ENCODE peak calls at places on chromosome 12, in five cellular contexts. N is HuH-7, J is psoas muscle, I is HT1080, B is GM04503. V is an unnamed sample.

GRCh38 chr12:96368233-96368632 is 32.0 kb downstream of the CDK17 start:
- DNase-seq in N (no peak), J (no peak), I (no peak), B (no peak), V (no peak)

GRCh38 chr12:124497658-124498057 is 69.8 kb downstream of the NCOR2 start:
- DNase-seq in N (no peak), J (peak; percentile 82), I (no peak), B (peak; percentile 77), V (peak; percentile 78)

GRCh38 chr12:34298176-34298970 is 276.1 kb downstream of the ALG10 start:
- DNase-seq in N (no peak), J (peak; percentile 3), I (no peak), B (no peak), V (no peak)

GRCh38 chr12:119176267-119177055 is 2.3 kb upstream of the HSPB8 start:
- DNase-seq in N (no peak), J (peak; percentile 92), I (peak; percentile 82), B (peak; percentile 71), V (peak; percentile 85)

GRCh38 chr12:47141459-47141858 is 61.7 kb upstream of the AMIGO2 start:
- DNase-seq in N (no peak), J (no peak), I (no peak), B (no peak), V (no peak)

GRCh38 chr12:75750950-75751349 is 239.5 kb upstream of the KRR1 start:
- DNase-seq in N (no peak), J (no peak), I (peak; percentile 20), B (peak; percentile 24), V (no peak)

GRCh38 chr12:123243851-123244250 is 10.6 kb downstream of the MTRFR start:
- DNase-seq in N (no peak), J (no peak), I (no peak), B (no peak), V (no peak)

GRCh38 chr12:6768385-6769002 is 2.3 kb downstream of the PTMS start:
- DNase-seq in N (no peak), J (no peak), I (no peak), B (no peak), V (no peak)

GRCh38 chr12:117640511-117640910 is 279.1 kb upstream of the NOS1 start:
- DNase-seq in N (no peak), J (no peak), I (no peak), B (no peak), V (no peak)

GRCh38 chr12:52254965-52255751 is 19.3 kb upstream of the KRT86 start:
- DNase-seq in N (no peak), J (no peak), I (no peak), B (no peak), V (no peak)

GRCh38 chr12:113933201-113933786 is 32.8 kb downstream of the RBM19 start:
- DNase-seq in N (no peak), J (peak; percentile 41), I (no peak), B (peak; percentile 30), V (peak; percentile 19)

GRCh38 chr12:14756331-14757143 is 46.7 kb downstream of the WBP11 start:
- DNase-seq in N (no peak), J (no peak), I (peak; percentile 11), B (no peak), V (no peak)

GRCh38 chr12:127485528-127485927 is 781.4 kb upstream of the TMEM132C start:
- DNase-seq in N (no peak), J (no peak), I (peak; percentile 89), B (peak; percentile 53), V (peak; percentile 80)

GRCh38 chr12:109737111-109737510 is 23.5 kb downstream of the FAM222A start:
- DNase-seq in N (no peak), J (no peak), I (no peak), B (no peak), V (no peak)

GRCh38 chr12:69647178-69647577 is 36.5 kb upstream of the LRRC10 start:
- DNase-seq in N (no peak), J (no peak), I (no peak), B (no peak), V (no peak)

GRCh38 chr12:27844427-27845090 is 64.5 kb upstream of the MANSC4 start:
- DNase-seq in N (peak; percentile 39), J (no peak), I (no peak), B (no peak), V (no peak)

GRCh38 chr12:112584266-112584722 is 165.5 kb downstream of the PTPN11 start:
- DNase-seq in N (peak; percentile 66), J (no peak), I (peak; percentile 77), B (no peak), V (no peak)

GRCh38 chr12:57134949-57135348 is 6.7 kb downstream of the LRP1 start:
- DNase-seq in N (no peak), J (no peak), I (no peak), B (no peak), V (no peak)

GRCh38 chr12:88035907-88036289 is 6.7 kb upstream of the C12orf50 start:
- DNase-seq in N (no peak), J (no peak), I (no peak), B (no peak), V (no peak)

GRCh38 chr12:113899042-113899843 is 66.9 kb downstream of the RBM19 start:
- DNase-seq in N (no peak), J (no peak), I (no peak), B (no peak), V (no peak)

V was measured in GM04504.